ENCODE peak calls at places on chromosome X, in seven cellular contexts. One of them, this sample, is unnamed.

GRCh38 chrX:130994671-130995070 is 63.5 kb upstream of the ARHGAP36 start:
- DNase-seq in AG04450: no peak
- DNase-seq in fibroblast of mammary gland: peak
- DNase-seq in heart left ventricle: no peak
- DNase-seq in brain microvascular endothelial cell: peak
- DNase-seq in Peyer's patch: no peak
- DNase-seq in A673: peak
- DNase-seq in this sample: no peak

GRCh38 chrX:48937065-48937907 is 18.5 kb upstream of the PIM2 start:
- DNase-seq in Peyer's patch: peak
- DNase-seq in AG04450: no peak
- DNase-seq in brain microvascular endothelial cell: peak
- DNase-seq in heart left ventricle: peak
- DNase-seq in A673: no peak
- DNase-seq in fibroblast of mammary gland: peak
- DNase-seq in this sample: peak

GRCh38 chrX:81291996-81292395 is 90.1 kb downstream of the SH3BGRL start:
- DNase-seq in Peyer's patch: no peak
- DNase-seq in brain microvascular endothelial cell: no peak
- DNase-seq in AG04450: no peak
- DNase-seq in fibroblast of mammary gland: no peak
- DNase-seq in A673: no peak
- DNase-seq in heart left ventricle: no peak
- DNase-seq in this sample: no peak

GRCh38 chrX:19774905-19775304 is 112.5 kb downstream of the SH3KBP1 start:
- DNase-seq in Peyer's patch: no peak
- DNase-seq in A673: no peak
- DNase-seq in fibroblast of mammary gland: no peak
- DNase-seq in heart left ventricle: no peak
- DNase-seq in AG04450: no peak
- DNase-seq in brain microvascular endothelial cell: no peak
- DNase-seq in this sample: no peak

GRCh38 chrX:113157496-113157895 is 316.9 kb upstream of the AMOT start:
- DNase-seq in brain microvascular endothelial cell: no peak
- DNase-seq in A673: no peak
- DNase-seq in heart left ventricle: no peak
- DNase-seq in fibroblast of mammary gland: no peak
- DNase-seq in Peyer's patch: no peak
- DNase-seq in AG04450: no peak
- DNase-seq in this sample: no peak

GRCh38 chrX:47191806-47192401 is 1.7 kb upstream of the UBA1 start:
- DNase-seq in Peyer's patch: no peak
- DNase-seq in AG04450: no peak
- DNase-seq in heart left ventricle: no peak
- DNase-seq in A673: no peak
- DNase-seq in fibroblast of mammary gland: no peak
- DNase-seq in brain microvascular endothelial cell: no peak
- DNase-seq in this sample: peak

GRCh38 chrX:54540289-54540688 is 10.3 kb downstream of the GNL3L start:
- DNase-seq in fibroblast of mammary gland: peak
- DNase-seq in brain microvascular endothelial cell: peak
- DNase-seq in AG04450: peak
- DNase-seq in A673: peak
- DNase-seq in Peyer's patch: no peak
- DNase-seq in heart left ventricle: peak
- DNase-seq in this sample: no peak

GRCh38 chrX:33465137-33465536 is 253.8 kb upstream of the DMD start:
- DNase-seq in heart left ventricle: no peak
- DNase-seq in A673: no peak
- DNase-seq in AG04450: no peak
- DNase-seq in brain microvascular endothelial cell: no peak
- DNase-seq in Peyer's patch: no peak
- DNase-seq in fibroblast of mammary gland: peak
- DNase-seq in this sample: no peak

GRCh38 chrX:40468033-40468979 is 112.5 kb upstream of the ATP6AP2 start:
- DNase-seq in A673: peak
- DNase-seq in brain microvascular endothelial cell: peak
- DNase-seq in Peyer's patch: peak
- DNase-seq in fibroblast of mammary gland: peak
- DNase-seq in AG04450: no peak
- DNase-seq in heart left ventricle: peak
- DNase-seq in this sample: peak

GRCh38 chrX:139826065-139827044 is 106.5 kb downstream of the ATP11C start:
- DNase-seq in A673: peak
- DNase-seq in Peyer's patch: no peak
- DNase-seq in AG04450: peak
- DNase-seq in brain microvascular endothelial cell: peak
- DNase-seq in heart left ventricle: no peak
- DNase-seq in fibroblast of mammary gland: peak
- DNase-seq in this sample: no peak

GRCh38 chrX:38376747-38377146 is 24.3 kb downstream of the OTC start:
- DNase-seq in Peyer's patch: no peak
- DNase-seq in A673: no peak
- DNase-seq in brain microvascular endothelial cell: no peak
- DNase-seq in AG04450: no peak
- DNase-seq in heart left ventricle: no peak
- DNase-seq in fibroblast of mammary gland: no peak
- DNase-seq in this sample: no peak

GRCh38 chrX:38374431-38374830 is 22.0 kb downstream of the OTC start:
- DNase-seq in fibroblast of mammary gland: no peak
- DNase-seq in A673: no peak
- DNase-seq in Peyer's patch: no peak
- DNase-seq in AG04450: no peak
- DNase-seq in brain microvascular endothelial cell: no peak
- DNase-seq in heart left ventricle: no peak
- DNase-seq in this sample: no peak

GRCh38 chrX:38379088-38379487 is 26.7 kb downstream of the OTC start:
- DNase-seq in A673: no peak
- DNase-seq in brain microvascular endothelial cell: no peak
- DNase-seq in AG04450: no peak
- DNase-seq in Peyer's patch: no peak
- DNase-seq in fibroblast of mammary gland: no peak
- DNase-seq in heart left ventricle: no peak
- DNase-seq in this sample: no peak

DNA sequence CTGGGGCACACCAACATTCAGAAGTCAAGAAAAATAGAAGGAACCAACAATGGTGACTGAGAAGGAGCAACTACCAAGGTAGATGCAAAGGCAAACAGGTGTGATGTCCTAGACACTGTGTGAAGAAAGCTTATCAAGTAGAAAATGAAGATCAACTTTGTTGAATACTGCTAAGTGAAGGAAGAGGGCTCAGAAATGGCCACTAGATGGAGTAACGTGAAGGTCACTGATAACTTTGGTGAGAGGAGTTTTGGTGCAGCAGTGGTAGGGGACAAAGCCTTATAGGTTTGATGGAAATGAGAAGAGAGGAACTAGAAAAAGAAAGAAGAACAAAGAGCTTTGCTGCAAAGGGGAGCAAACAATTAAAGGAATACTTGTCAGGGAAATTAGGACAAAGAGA is 23.5 kb downstream of the OTC start:
- DNase-seq in A673: peak
- DNase-seq in AG04450: no peak
- DNase-seq in heart left ventricle: no peak
- DNase-seq in brain microvascular endothelial cell: peak
- DNase-seq in Peyer's patch: no peak
- DNase-seq in fibroblast of mammary gland: peak
- DNase-seq in this sample: no peak
- TF ChIP-seq CTCF in A673: peak
- TF ChIP-seq CTCF in AG04450: peak
- TF ChIP-seq CTCF in heart left ventricle: peak
- TF ChIP-seq CTCF in brain microvascular endothelial cell: peak
- TF ChIP-seq CTCF in Peyer's patch: no peak
- TF ChIP-seq CTCF in fibroblast of mammary gland: peak
- TF ChIP-seq CTCF in this sample: peak

GRCh38 chrX:104165894-104166734 is at the start of gene FAM199X:
- DNase-seq in brain microvascular endothelial cell: peak
- DNase-seq in AG04450: peak
- DNase-seq in heart left ventricle: peak
- DNase-seq in Peyer's patch: peak
- DNase-seq in A673: peak
- DNase-seq in fibroblast of mammary gland: peak
- DNase-seq in this sample: peak
- H3K4me3 ChIP-seq in brain microvascular endothelial cell: peak
- H3K4me3 ChIP-seq in AG04450: peak
- H3K4me3 ChIP-seq in heart left ventricle: peak
- H3K4me3 ChIP-seq in Peyer's patch: peak
- H3K4me3 ChIP-seq in A673: peak
- H3K4me3 ChIP-seq in fibroblast of mammary gland: peak
- H3K4me3 ChIP-seq in this sample: peak

GRCh38 chrX:142134533-142134932 is 70.6 kb downstream of the MAGEC2 start:
- DNase-seq in Peyer's patch: no peak
- DNase-seq in brain microvascular endothelial cell: no peak
- DNase-seq in fibroblast of mammary gland: no peak
- DNase-seq in A673: no peak
- DNase-seq in AG04450: no peak
- DNase-seq in heart left ventricle: no peak
- DNase-seq in this sample: no peak
- TF ChIP-seq CTCF in Peyer's patch: no peak
- TF ChIP-seq CTCF in brain microvascular endothelial cell: no peak
- TF ChIP-seq CTCF in fibroblast of mammary gland: no peak
- TF ChIP-seq CTCF in A673: no peak
- TF ChIP-seq CTCF in AG04450: no peak
- TF ChIP-seq CTCF in heart left ventricle: no peak
- TF ChIP-seq CTCF in this sample: no peak

GRCh38 chrX:154365997-154366665 is 8.3 kb downstream of the FLNA start:
- DNase-seq in AG04450: no peak
- DNase-seq in Peyer's patch: no peak
- DNase-seq in fibroblast of mammary gland: no peak
- DNase-seq in heart left ventricle: no peak
- DNase-seq in A673: no peak
- DNase-seq in brain microvascular endothelial cell: no peak
- DNase-seq in this sample: no peak
- H3K4me3 ChIP-seq in AG04450: no peak
- H3K4me3 ChIP-seq in Peyer's patch: no peak
- H3K4me3 ChIP-seq in fibroblast of mammary gland: no peak
- H3K4me3 ChIP-seq in heart left ventricle: no peak
- H3K4me3 ChIP-seq in A673: no peak
- H3K4me3 ChIP-seq in brain microvascular endothelial cell: no peak
- H3K4me3 ChIP-seq in this sample: no peak

GRCh38 chrX:67604979-67605703 is 61.3 kb downstream of the AR start:
- DNase-seq in A673: no peak
- DNase-seq in brain microvascular endothelial cell: peak
- DNase-seq in fibroblast of mammary gland: peak
- DNase-seq in heart left ventricle: no peak
- DNase-seq in AG04450: peak
- DNase-seq in Peyer's patch: no peak
- DNase-seq in this sample: no peak
- TF ChIP-seq CTCF in A673: no peak
- TF ChIP-seq CTCF in brain microvascular endothelial cell: peak
- TF ChIP-seq CTCF in fibroblast of mammary gland: peak
- TF ChIP-seq CTCF in heart left ventricle: no peak
- TF ChIP-seq CTCF in AG04450: peak
- TF ChIP-seq CTCF in Peyer's patch: no peak
- TF ChIP-seq CTCF in this sample: no peak

This sample was measured in GM12864.